ENCODE peak calls at places on chromosome X, in four cellular contexts. B is right lobe of liver, C is astrocyte, L is DND-41. X is an unnamed sample. For H3K9me3, the result is how much of the 10 kb centered on the place peaks cover.

GRCh38 chrX:57900961-57901360 is 9.3 kb downstream of the ZXDA start:
- DNase-seq in C (peak), L (no peak), B (no peak), X (no peak)

GRCh38 chrX:147912093-147912801 is 528 bp downstream of the FMR1 start:
- DNase-seq in B (peak), C (peak), L (peak), X (peak)

GRCh38 chrX:57565198-57565597 is 26.6 kb upstream of the ZXDB start:
- DNase-seq in C (no peak), B (no peak), L (no peak), X (no peak)

GRCh38 chrX:107935664-107936433 is 46.3 kb downstream of the TEX13B start:
- DNase-seq in C (no peak), L (no peak), B (no peak), X (no peak)

GRCh38 chrX:7927259-7928167 is at the start of gene PNPLA4:
- DNase-seq in B (peak), L (no peak), C (peak), X (peak)

GRCh38 chrX:150649096-150649870 is 43.9 kb upstream of the MTMR1 start:
- DNase-seq in L (no peak), B (no peak), C (peak), X (no peak)

GRCh38 chrX:153930011-153930910 is 4.2 kb upstream of the ARHGAP4 start:
- DNase-seq in C (no peak), L (no peak), B (no peak), X (no peak)

GRCh38 chrX:3029084-3029483 is 12.2 kb upstream of the ARSF start:
- DNase-seq in B (no peak), C (no peak), L (no peak), X (no peak)

GRCh38 chrX:95629737-95630136 is 1054.9 kb upstream of the DIAPH2 start:
- DNase-seq in B (no peak), C (no peak), L (no peak), X (no peak)

GRCh38 chrX:11351375-11352295 is 58.4 kb downstream of the AMELX start:
- DNase-seq in B (no peak), C (peak), L (no peak), X (no peak)

GRCh38 chrX:17547658-17548057 is 172.7 kb downstream of the NHS start:
- DNase-seq in C (peak), L (no peak), B (peak), X (no peak)

GRCh38 chrX:94053575-94053974 is 379.6 kb downstream of the FAM133A start:
- DNase-seq in C (no peak), L (no peak), B (no peak), X (no peak)

GRCh38 chrX:57918750-57919436 is 8.6 kb upstream of the ZXDA start:
- DNase-seq in L (peak), C (no peak), B (no peak), X (peak)

GRCh38 chrX:3184176-3184930 is 143.1 kb downstream of the ARSF start:
- DNase-seq in C (peak), B (no peak), L (no peak), X (no peak)

GRCh38 chrX:24371391-24371972 is 11.0 kb downstream of the SUPT20HL1 start:
- DNase-seq in C (peak), B (peak), L (peak), X (peak)

GRCh38 chrX:128975716-128976115 is 547.6 kb downstream of the SMARCA1 start:
- DNase-seq in C (no peak), B (peak), L (peak), X (no peak)

GRCh38 chrX:120514236-120514635 is 45.1 kb upstream of the LAMP2 start:
- DNase-seq in C (no peak), B (no peak), L (no peak), X (no peak)

GRCh38 chrX:149371984-149372383 is 133.1 kb downstream of the IDS start:
- DNase-seq in C (no peak), B (no peak), L (no peak), X (no peak)

GRCh38 chrX:119467433-119467832 is 811 bp upstream of the SLC25A5 start:
- DNase-seq in B (no peak), L (no peak), C (no peak), X (no peak)

GRCh38 chrX:150616179-150616862 is 47.9 kb downstream of the MTM1 start:
- DNase-seq in B (no peak), L (no peak), C (no peak), X (no peak)

GRCh38 chrX:33285550-33285949 is 74.2 kb upstream of the DMD start:
- DNase-seq in B (no peak), L (no peak), C (no peak), X (no peak)

GRCh38 chrX:78514852-78515251 is 144.3 kb downstream of the RTL3 start:
- DNase-seq in L (no peak), C (peak), B (no peak), X (no peak)

GRCh38 chrX:96568088-96568487 is 116.6 kb upstream of the DIAPH2 start:
- DNase-seq in L (no peak), B (no peak), C (no peak), X (no peak)

GRCh38 chrX:44025611-44026010 is 52.4 kb upstream of the NDP start:
- DNase-seq in L (no peak), B (no peak), C (peak), X (no peak)

GRCh38 chrX:16466640-16467432 is 183.1 kb upstream of the S100G start:
- DNase-seq in B (no peak), C (peak), L (no peak), X (no peak)

GRCh38 chrX:20711366-20711765 is 444.7 kb upstream of the RPS6KA3 start:
- DNase-seq in C (no peak), L (no peak), B (no peak), X (no peak)

DNA sequence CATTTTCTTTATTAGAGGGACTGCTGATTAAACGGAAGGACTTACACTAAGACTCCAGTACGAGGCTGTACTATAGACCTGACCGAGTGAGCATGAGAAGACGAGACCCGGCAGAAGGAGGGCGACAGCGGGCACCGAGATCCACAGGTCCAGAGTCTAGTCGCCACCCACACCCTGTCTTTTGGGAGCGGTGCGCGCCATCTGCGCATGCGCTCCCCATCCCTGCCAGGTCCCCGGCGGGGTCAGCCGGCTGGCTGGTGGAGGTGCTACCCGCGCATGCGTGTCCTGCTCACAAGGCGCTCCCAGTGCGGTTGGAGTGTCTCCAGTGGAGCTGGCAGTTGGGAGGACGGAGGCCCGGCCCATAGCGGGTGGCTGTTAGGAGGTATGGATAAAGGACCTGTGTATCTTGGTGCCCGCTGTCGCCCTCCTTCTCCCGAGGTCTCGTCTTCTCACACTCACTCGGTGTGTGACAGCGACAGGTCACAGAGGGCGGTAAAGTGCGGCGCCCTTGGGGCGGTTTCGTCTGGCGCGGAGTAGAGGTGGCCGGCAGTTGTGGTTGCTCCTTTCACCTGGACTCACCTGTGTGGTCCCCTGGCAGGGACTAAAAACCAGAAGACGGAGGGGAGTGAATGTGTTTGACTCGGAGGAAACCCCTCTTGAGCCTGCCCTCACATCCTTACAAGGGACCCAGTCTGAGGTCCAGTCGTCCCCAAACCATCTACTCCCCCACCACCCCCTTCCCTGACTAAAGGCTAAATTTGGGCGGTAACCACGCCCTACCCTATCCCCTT is 7.6 kb upstream of the HSD17B10 start:
- DNase-seq in L (peak), C (peak), B (peak), X (peak)
- H3K4me3 ChIP-seq in L (no peak), C (peak), B (peak), X (peak)

GRCh38 chrX:71131510-71131909 is 13.1 kb downstream of the MED12 start:
- DNase-seq in C (no peak), B (no peak), L (no peak), X (no peak)

GRCh38 chrX:71128166-71128833 is 9.9 kb downstream of the MED12 start:
- DNase-seq in L (no peak), B (no peak), C (peak), X (no peak)

GRCh38 chrX:71128915-71129765 is 10.7 kb downstream of the MED12 start:
- DNase-seq in B (peak), C (peak), L (peak), X (peak)
- H3K9me3 ChIP-seq in B (under half), C (under half), L (under half), X (under half)

GRCh38 chrX:10157032-10157341 is 212 bp downstream of the CLCN4 start:
- DNase-seq in C (no peak), L (no peak), B (no peak), X (no peak)

GRCh38 chrX:10155137-10155536 is 1.6 kb upstream of the CLCN4 start:
- DNase-seq in B (no peak), L (no peak), C (no peak), X (no peak)

GRCh38 chrX:10157545-10157944 is 770 bp downstream of the CLCN4 start:
- DNase-seq in L (no peak), C (peak), B (no peak), X (no peak)

GRCh38 chrX:10158279-10158939 is 1.6 kb downstream of the CLCN4 start:
- DNase-seq in C (no peak), L (no peak), B (peak), X (peak)

DNA sequence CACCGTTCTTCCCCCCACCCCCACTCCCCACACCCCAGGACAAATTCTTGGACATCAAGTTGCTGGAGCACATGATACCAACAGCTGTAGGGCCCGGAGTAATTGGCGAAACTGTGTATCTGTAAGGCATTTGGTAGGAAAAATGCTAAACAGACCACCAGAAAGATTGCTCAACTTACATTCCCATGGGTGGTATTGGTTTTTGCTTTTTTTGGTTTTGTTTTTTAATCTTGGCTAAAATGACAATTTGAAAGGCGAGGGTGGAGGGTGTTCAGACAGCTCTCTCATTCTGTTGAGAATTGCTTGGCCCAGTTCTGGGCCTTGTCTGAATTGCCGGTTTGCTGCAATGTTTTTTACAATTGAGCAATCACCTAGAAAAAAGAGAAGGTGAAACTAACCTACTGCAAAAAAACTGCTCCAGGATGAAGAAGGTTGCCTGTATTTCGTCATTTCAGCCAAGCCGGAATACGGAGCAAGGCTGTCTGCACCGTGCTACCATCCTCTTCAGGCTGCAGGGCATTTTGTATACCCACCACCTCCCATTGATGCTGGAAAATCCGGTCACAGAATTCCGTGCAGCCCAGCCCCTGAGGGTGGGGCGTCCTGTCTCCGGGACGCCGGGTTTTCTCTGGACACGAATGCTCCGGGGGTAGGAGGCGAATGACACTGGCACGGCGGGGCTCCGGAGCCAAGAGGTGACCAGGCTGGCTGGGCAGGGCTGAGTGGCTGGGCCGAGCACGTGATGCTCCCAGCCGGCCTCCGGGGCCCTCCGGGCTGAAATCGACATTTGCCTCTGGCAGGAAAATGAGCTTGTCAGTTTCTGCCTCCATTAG is at the start of gene CLCN4:
- DNase-seq in B (peak), C (no peak), L (no peak), X (no peak)
- H3K4me3 ChIP-seq in B (peak), C (peak), L (no peak), X (no peak)

GRCh38 chrX:135892781-135893180 is 463 bp downstream of the CT45A10 start:
- DNase-seq in L (no peak), B (no peak), C (no peak), X (no peak)
- H3K9me3 ChIP-seq in L (under half), B (under half), C (under half), X (under half)

GRCh38 chrX:68834371-68835103 is 5.7 kb downstream of the EFNB1 start:
- DNase-seq in L (no peak), B (peak), C (no peak), X (no peak)

GRCh38 chrX:68835104-68835442 is 6.3 kb downstream of the EFNB1 start:
- DNase-seq in B (no peak), C (no peak), L (no peak), X (no peak)

GRCh38 chrX:68833448-68833805 is 4.6 kb downstream of the EFNB1 start:
- DNase-seq in B (no peak), C (no peak), L (no peak), X (no peak)

GRCh38 chrX:68832516-68833447 is 4.0 kb downstream of the EFNB1 start:
- DNase-seq in C (no peak), L (no peak), B (no peak), X (no peak)

DNA sequence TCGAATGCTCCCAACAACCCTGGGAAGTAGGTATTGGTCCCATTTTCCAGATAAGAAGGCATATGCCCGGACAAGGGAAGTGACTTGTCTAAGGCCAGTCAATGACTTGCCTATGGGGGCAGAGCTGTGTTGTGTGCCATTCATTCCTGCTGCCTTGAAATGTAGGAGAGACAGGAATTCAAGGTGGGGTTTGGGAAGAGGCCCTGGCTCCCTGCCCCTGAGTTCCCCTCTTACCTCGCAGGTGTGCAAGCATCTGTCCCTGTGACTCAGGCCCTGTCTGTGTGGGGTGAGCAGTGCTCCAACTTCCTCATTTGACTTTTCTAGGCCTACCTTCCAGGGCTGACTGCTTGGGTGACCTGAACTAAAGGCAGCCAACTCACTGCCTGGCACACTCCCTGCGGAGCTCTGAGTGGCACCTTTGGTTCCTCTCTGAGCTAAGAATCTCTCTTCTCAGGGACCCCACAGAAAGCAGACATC is 5.1 kb downstream of the EFNB1 start:
- DNase-seq in B (no peak), C (no peak), L (no peak), X (no peak)
- H3K4me3 ChIP-seq in B (no peak), C (no peak), L (no peak), X (no peak)

X was measured in naive thymus-derived CD4-positive, alpha-beta T cell.